ENCODE peak calls at places on chromosomes 11 and 22, in eight cellular contexts. J, I, K, A, M, W, F and E are unnamed samples. For H3K27me3, the result is how much of the 10 kb centered on the place peaks cover.

GRCh38 chr22:43925433-43926348 is 2.1 kb downstream of the PNPLA3 start:
- DNase-seq in M (no peak), J (peak), W (no peak), K (peak), I (no peak), A (no peak), F (peak), E (peak)

GRCh38 chr11:3164138-3164539 is 971 bp downstream of the OSBPL5 start:
- DNase-seq in K (no peak), A (peak), W (no peak), F (no peak), I (peak), J (peak), M (peak), E (no peak)

GRCh38 chr22:28915969-28916368 is 32.6 kb downstream of the ZNRF3 start:
- DNase-seq in I (no peak), W (no peak), J (no peak), M (no peak), F (no peak), K (no peak), A (no peak), E (no peak)

GRCh38 chr11:47148903-47149535 is 27.7 kb downstream of the ARFGAP2 start:
- DNase-seq in M (peak), K (no peak), J (no peak), W (no peak), I (peak), F (no peak), A (peak), E (peak)

GRCh38 chr22:26617251-26618199 is at the start of gene CRYBB1:
- DNase-seq in W (no peak), I (no peak), F (no peak), M (no peak), A (peak), K (no peak), J (peak), E (no peak)

GRCh38 chr11:100576044-100577021 is 110.8 kb upstream of the ARHGAP42 start:
- DNase-seq in W (no peak), M (no peak), I (no peak), F (no peak), K (no peak), A (no peak), J (peak), E (peak)

GRCh38 chr11:110152199-110152598 is 59.0 kb downstream of the ZC3H12C start:
- DNase-seq in A (no peak), K (no peak), I (no peak), M (no peak), W (no peak), F (no peak), J (no peak), E (no peak)

GRCh38 chr22:40238425-40239344 is 61.0 kb downstream of the TNRC6B start:
- DNase-seq in K (no peak), M (no peak), A (no peak), I (no peak), J (peak), W (no peak), F (no peak), E (peak)

GRCh38 chr11:78138694-78139421 is 568 bp downstream of the ALG8 start:
- DNase-seq in A (no peak), F (peak), K (peak), M (no peak), W (no peak), I (no peak), J (peak), E (no peak)

GRCh38 chr11:20113147-20113435 is 47.2 kb downstream of the DBX1 start:
- DNase-seq in M (no peak), F (no peak), J (no peak), A (no peak), I (peak), K (no peak), W (no peak), E (no peak)

GRCh38 chr22:30824096-30824495 is 129.4 kb downstream of the OSBP2 start:
- DNase-seq in A (no peak), I (no peak), K (no peak), M (no peak), F (no peak), J (no peak), W (no peak), E (no peak)

GRCh38 chr11:11149671-11150459 is 203.2 kb downstream of the CSNK2A3 start:
- DNase-seq in M (no peak), A (no peak), W (peak), J (no peak), F (no peak), I (no peak), K (no peak), E (no peak)

GRCh38 chr11:62545437-62546243 is 966 bp downstream of the AHNAK start:
- DNase-seq in A (peak), J (peak), I (peak), F (peak), M (peak), K (peak), W (peak), E (peak)

GRCh38 chr11:19100885-19101284 is 16.1 kb upstream of the ZDHHC13 start:
- DNase-seq in K (no peak), F (no peak), M (no peak), I (no peak), J (no peak), W (no peak), A (no peak), E (no peak)
- H3K27me3 ChIP-seq in K (under half), F (under half), M (under half), I (under half), J (under half), W (under half), A (under half), E (under half)

DNA sequence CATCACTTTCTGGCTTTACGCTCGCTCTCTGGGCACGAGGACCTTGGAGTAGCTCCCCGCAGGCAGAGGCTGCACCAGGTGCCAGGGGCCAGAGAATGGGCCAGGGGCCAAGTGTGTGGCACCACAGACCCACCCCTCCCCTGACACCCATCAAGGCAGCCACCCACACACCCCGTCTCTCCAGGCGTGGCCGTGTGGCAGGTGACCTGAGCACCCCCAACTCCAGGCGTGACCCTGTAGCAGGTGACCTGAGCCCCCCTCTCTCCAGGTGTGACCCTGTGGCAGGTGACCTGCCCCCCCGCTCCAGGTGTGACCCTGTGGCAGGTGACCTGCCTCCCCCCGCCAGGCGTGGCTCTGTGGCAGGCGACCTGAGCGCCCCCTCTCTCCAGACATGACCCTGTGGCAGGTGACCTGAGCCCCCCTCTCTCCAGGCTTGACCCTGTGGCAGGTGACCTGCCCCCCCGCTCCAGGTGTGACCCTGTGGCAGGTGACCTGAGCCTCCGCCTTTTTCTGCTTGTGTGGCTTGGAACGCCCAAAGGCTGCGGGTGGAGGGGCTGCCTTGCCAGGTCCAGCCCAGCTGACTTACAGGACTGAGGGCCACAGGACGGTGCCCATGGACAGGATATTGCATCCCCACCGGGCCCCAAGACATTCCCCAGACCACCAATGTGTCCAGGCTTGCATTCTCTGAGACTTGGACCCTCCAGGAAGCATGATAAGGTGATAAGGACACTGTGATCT is 667.2 kb downstream of the BRD1 start:
- DNase-seq in J (no peak), M (no peak), I (no peak), K (no peak), W (no peak), F (no peak), A (no peak), E (no peak)
- H3K27me3 ChIP-seq in J (under half), M (under half), I (under half), K (under half), W (under half), F (under half), A (under half), E (under half)

GRCh38 chr11:86395061-86395551 is 20.4 kb downstream of the CCDC81 start:
- DNase-seq in I (peak), F (no peak), K (no peak), W (no peak), M (no peak), A (peak), J (peak), E (no peak)

GRCh38 chr11:86403458-86403857 is 28.8 kb downstream of the CCDC81 start:
- DNase-seq in M (no peak), I (no peak), A (no peak), J (no peak), K (no peak), F (no peak), W (no peak), E (no peak)

GRCh38 chr11:86396403-86396802 is 21.7 kb downstream of the CCDC81 start:
- DNase-seq in K (no peak), F (no peak), J (no peak), M (no peak), W (no peak), A (no peak), I (no peak), E (no peak)

GRCh38 chr11:86397351-86397750 is 22.7 kb downstream of the CCDC81 start:
- DNase-seq in J (no peak), F (no peak), A (no peak), W (no peak), M (no peak), K (no peak), I (no peak), E (no peak)

DNA sequence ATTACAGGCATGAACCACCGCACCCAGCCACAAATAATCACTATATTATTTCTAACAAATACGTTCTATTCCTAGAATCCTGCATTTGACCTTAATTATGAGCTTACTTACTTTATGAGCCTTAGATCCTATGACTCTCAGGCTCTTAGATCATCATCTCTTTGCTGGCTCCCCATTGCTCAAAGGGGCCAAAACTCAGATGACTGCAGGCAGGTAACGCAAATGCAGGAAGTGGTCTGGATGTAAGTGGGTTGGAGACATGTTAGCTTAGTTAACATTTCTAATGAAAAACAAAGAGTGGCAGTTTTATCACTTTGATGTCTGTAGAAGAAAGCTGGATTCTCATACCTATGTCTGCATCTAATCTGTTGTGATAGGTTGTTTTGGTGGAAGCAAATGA is 23.4 kb downstream of the CCDC81 start:
- DNase-seq in W (no peak), K (no peak), M (no peak), I (no peak), J (no peak), F (no peak), A (no peak), E (no peak)
- H3K27me3 ChIP-seq in W (under half), K (under half), M (under half), I (under half), J (under half), F (under half), A (under half), E (under half)

DNA sequence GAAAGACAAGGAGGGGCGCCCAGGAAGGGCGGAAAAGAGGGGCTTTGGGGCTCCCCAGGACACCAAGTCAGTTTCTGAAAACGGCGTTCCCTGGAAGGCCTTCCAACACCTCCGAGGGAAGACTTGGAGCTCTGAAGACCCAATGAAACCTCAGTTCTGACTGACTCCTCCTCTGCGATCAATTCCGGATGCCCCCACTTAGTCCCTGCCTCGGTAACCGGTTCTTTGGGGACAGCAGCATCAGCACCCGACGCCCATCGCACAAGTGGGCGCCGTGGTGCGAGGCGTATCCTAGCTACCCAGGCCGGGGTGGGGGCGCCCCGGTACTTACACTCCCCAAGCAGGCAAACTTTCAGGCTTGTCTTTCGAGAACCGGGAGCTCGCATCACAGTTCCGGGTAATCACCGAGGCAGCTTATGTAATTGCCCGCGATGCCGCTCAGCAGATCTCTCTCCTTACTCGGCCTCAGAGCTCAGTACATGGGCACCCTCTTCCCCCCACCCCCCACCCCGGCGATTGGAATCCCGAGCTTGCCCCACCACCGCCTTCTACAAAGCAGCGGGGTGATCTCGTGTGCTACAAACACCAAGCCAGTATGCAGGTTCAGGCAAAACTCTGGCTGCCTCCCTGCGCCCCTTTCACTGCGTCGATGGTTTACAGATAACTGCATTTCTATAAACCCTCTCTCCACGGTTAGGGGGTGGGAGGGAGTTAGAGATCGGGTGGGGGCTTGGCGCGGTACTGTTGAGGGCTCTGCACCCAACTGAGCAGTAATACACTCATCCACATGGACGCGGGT is 2.0 kb downstream of the TENM4 start:
- DNase-seq in I (peak), W (no peak), A (peak), F (no peak), J (peak), K (no peak), M (peak), E (peak)
- H3K27me3 ChIP-seq in I (under half), W (under half), A (under half), F (under half), J (half or more), K (under half), M (half or more), E (under half)

DNA sequence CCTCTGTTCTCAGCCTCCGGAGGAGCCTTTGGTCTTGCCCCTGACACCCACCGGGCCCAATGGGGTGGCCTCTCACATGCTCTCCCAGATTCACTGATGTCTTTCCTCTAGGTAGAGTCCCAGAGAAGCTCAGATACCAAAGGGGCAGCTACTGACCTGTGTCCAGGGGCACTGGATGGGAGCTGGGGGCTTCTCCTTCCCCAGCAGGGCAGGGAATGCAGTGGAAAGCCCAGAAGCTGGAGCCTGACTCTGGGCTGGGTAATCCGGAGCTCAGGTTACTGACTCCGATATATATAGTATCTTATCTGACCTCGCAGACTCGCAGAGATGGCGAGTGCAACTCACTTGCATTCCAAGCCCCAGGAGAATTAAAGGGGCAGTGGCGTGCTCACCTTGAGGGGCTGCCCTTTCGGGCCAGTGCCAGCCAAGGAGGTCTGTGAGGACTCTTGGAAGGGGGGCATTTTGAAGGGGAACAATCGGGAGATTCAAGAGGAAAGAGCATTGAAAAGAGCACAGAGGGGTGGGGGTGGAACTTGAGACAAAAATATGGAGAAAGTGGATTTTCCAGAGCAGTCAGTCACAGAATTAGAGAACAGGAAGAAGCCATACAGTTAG is 2.5 kb downstream of the USP2 start:
- DNase-seq in W (no peak), I (no peak), M (no peak), K (no peak), A (peak), J (peak), F (peak), E (no peak)
- H3K27me3 ChIP-seq in W (under half), I (under half), M (under half), K (under half), A (under half), J (under half), F (under half), E (under half)

GRCh38 chr22:22392131-22392530 is 116.4 kb downstream of the ZNF280B start:
- DNase-seq in A (no peak), K (no peak), W (no peak), J (no peak), F (no peak), M (no peak), I (no peak), E (no peak)
- H3K27me3 ChIP-seq in A (under half), K (under half), W (under half), J (half or more), F (under half), M (under half), I (under half), E (under half)